ENCODE peak calls at places on chromosome 5, in seven cellular contexts. R is H1, Q is K562, W is GM12891, O is SK-N-SH, Y is HepG2, V is GM12878. E is an unnamed sample.

GRCh38 chr5:6256901-6257300 is 121.4 kb downstream of the MED10 start:
- DNase-seq in W (no peak), V (no peak), Q (no peak), O (no peak), Y (no peak), R (no peak), E (no peak)

GRCh38 chr5:135473956-135474670 is 22.0 kb upstream of the TIFAB start:
- DNase-seq in R (no peak), Y (no peak), Q (no peak), V (no peak), O (no peak), W (no peak), E (no peak)

GRCh38 chr5:151023047-151023615 is 2.7 kb downstream of the GPX3 start:
- DNase-seq in W (no peak), Q (peak; percentile 78), O (no peak), R (no peak), V (no peak), Y (no peak), E (no peak)

GRCh38 chr5:74579215-74579614 is 61.3 kb downstream of the ENC1 start:
- DNase-seq in W (no peak), Y (no peak), V (peak; percentile 87), O (no peak), Q (peak; percentile 59), R (no peak), E (no peak)

GRCh38 chr5:7714697-7715096 is 136.2 kb downstream of the CFAP90 start:
- DNase-seq in O (no peak), V (no peak), Q (no peak), R (no peak), Y (no peak), W (no peak), E (no peak)

GRCh38 chr5:178941361-178941760 is 363 bp downstream of the ZNF454 start:
- DNase-seq in Y (no peak), V (no peak), R (no peak), O (no peak), Q (no peak), W (no peak), E (no peak)

GRCh38 chr5:51382759-51383493 is at the start of gene ISL1:
- DNase-seq in Y (no peak), O (peak; percentile 88), V (no peak), R (peak; percentile 88), Q (peak; percentile 34), W (no peak), E (no peak)

GRCh38 chr5:95728494-95729114 is 2.5 kb upstream of the RHOBTB3 start:
- DNase-seq in Q (peak; percentile 37), W (no peak), R (no peak), O (no peak), Y (no peak), V (no peak), E (no peak)

GRCh38 chr5:139186293-139186692 is 11.9 kb downstream of the SIL1 start:
- DNase-seq in O (no peak), V (no peak), W (no peak), Y (no peak), R (no peak), Q (no peak), E (no peak)

DNA sequence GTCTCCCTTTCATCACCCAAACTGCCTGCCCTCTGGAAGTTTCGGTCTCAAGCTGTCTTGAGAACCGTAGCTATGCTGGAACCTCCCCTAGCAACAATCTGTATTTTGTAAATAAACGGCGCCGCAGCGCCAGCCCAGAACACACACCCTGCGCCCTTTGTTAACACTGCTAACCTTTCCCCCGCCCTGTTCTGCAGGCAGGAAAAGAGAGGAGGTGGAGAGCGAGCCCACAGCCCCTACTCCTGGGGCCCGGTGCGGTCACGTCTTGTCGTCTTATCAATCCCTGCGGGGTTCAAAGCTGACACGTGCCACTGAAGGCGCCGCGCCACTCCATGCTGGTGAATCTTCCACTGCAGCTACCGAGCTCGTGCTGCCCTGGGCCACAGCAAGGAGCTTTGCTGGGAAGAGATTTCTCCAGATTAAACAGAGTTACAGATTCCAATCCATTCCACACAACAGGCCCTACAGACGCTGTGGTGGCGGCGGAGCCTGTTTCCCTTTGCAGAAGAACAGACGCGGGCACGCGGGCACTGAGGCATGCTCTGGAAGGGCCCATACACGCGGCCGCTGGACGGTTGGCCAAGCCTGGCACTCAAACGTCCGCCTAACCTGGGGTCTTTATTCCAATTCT is 25.3 kb downstream of the ZDHHC11B start:
- DNase-seq in O (peak; percentile 58), R (no peak), Q (peak; percentile 15), W (no peak), V (no peak), Y (peak; percentile 81), E (no peak)
- TF ChIP-seq TAF1 in O (no peak), R (no peak), Q (no peak), W (no peak), V (no peak), Y (peak; percentile 36), E (no peak)

DNA sequence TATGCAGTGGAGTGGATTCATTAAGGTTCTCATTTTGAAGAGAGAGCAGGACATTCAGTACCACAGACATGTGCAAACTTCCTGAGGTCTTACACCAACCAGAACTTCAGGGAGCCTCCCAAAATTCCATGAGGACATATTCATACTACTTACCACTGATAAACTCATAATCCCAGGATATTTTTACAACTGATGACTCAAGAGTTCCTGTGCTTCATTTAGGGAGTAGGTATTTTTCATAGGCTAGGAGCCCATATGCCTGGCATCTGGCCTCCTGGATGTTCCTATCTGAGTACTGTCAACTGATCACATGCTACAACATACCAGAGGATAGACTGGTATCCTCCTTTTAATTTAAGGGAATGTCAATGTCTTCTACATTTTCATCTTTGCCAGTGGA is 578.0 kb downstream of the EFNA5 start:
- DNase-seq in Q (no peak), V (no peak), O (no peak), W (no peak), R (no peak), Y (no peak), E (no peak)
- TF ChIP-seq TAF1 in Q (no peak), V (no peak), O (no peak), W (no peak), R (no peak), Y (no peak), E (no peak)

GRCh38 chr5:175697846-175698245 is 40.0 kb downstream of the HRH2 start:
- DNase-seq in W (no peak), V (no peak), Y (no peak), O (no peak), Q (no peak), R (no peak), E (no peak)
- TF ChIP-seq TAF1 in W (no peak), V (no peak), Y (no peak), O (no peak), Q (no peak), R (no peak), E (no peak)

GRCh38 chr5:55905251-55905650 is 54.1 kb downstream of the IL31RA start:
- DNase-seq in Y (no peak), R (no peak), V (no peak), O (no peak), W (no peak), Q (no peak), E (no peak)

GRCh38 chr5:55900776-55901175 is 49.6 kb downstream of the IL31RA start:
- DNase-seq in R (no peak), V (no peak), W (no peak), Q (no peak), Y (no peak), O (no peak), E (no peak)

GRCh38 chr5:55902696-55903095 is 51.5 kb downstream of the IL31RA start:
- DNase-seq in O (no peak), V (no peak), Q (no peak), Y (no peak), R (no peak), W (no peak), E (no peak)

GRCh38 chr5:55904152-55904551 is 53.0 kb downstream of the IL31RA start:
- DNase-seq in W (no peak), Q (no peak), Y (no peak), O (no peak), V (no peak), R (no peak), E (no peak)

GRCh38 chr5:55903121-55903701 is 52.1 kb downstream of the IL31RA start:
- DNase-seq in Y (no peak), O (no peak), R (no peak), W (peak; percentile 45), Q (no peak), V (peak; percentile 70), E (peak; percentile 43)
- TF ChIP-seq TAF1 in Y (no peak), O (no peak), R (no peak), W (no peak), Q (no peak), V (no peak), E (no peak)

E was measured in GM12892.